ENCODE peak calls at places on chromosomes 11 and 22, in six cellular contexts. C is HepG2, I is SK-N-SH, J is H1, W is K562, L is GM12878. O is an unnamed sample.

GRCh38 chr11:114621072-114621471 is 25.5 kb upstream of the NXPE4 start:
- DNase-seq in C (no peak), I (no peak), J (no peak), W (no peak), L (no peak), O (no peak)

GRCh38 chr11:102513869-102514268 is 16.7 kb downstream of the MMP7 start:
- DNase-seq in C (no peak), I (no peak), J (no peak), W (no peak), L (no peak), O (peak)

GRCh38 chr11:73872746-73873412 is 3.8 kb downstream of the COA4 start:
- DNase-seq in C (no peak), I (no peak), J (no peak), W (no peak), L (no peak), O (no peak)

GRCh38 chr11:35096737-35097136 is 42.2 kb upstream of the CD44 start:
- DNase-seq in C (no peak), I (no peak), J (no peak), W (no peak), L (no peak), O (no peak)

GRCh38 chr11:11313426-11313825 is 39.6 kb downstream of the CSNK2A3 start:
- DNase-seq in C (peak), I (no peak), J (no peak), W (no peak), L (no peak), O (peak)

GRCh38 chr11:40186401-40187091 is 1272.9 kb downstream of the LRRC4C start:
- DNase-seq in C (peak), I (peak), J (no peak), W (no peak), L (no peak), O (no peak)

GRCh38 chr11:61912991-61913698 is 4.2 kb downstream of the RAB3IL1 start:
- DNase-seq in C (no peak), I (peak), J (no peak), W (peak), L (no peak), O (no peak)

GRCh38 chr11:66337103-66337899 is 1.1 kb upstream of the RIN1 start:
- DNase-seq in C (no peak), I (peak), J (peak), W (no peak), L (no peak), O (no peak)

GRCh38 chr11:1705121-1706052 is 8.4 kb downstream of the KRTAP5-6 start:
- DNase-seq in C (no peak), I (no peak), J (no peak), W (no peak), L (no peak), O (no peak)

GRCh38 chr11:116384876-116385275 is 387.9 kb downstream of the BUD13 start:
- DNase-seq in C (no peak), I (no peak), J (no peak), W (no peak), L (no peak), O (no peak)

GRCh38 chr11:121841487-121842167 is 274.4 kb downstream of the BLID start:
- DNase-seq in C (peak), I (no peak), J (no peak), W (no peak), L (no peak), O (no peak)

GRCh38 chr22:35418088-35418487 is 18.1 kb downstream of the MCM5 start:
- DNase-seq in C (no peak), I (no peak), J (no peak), W (no peak), L (no peak), O (no peak)

GRCh38 chr11:18972336-18972735 is 33.1 kb upstream of the MRGPRX1 start:
- DNase-seq in C (no peak), I (no peak), J (no peak), W (no peak), L (no peak), O (no peak)
- TF ChIP-seq GABPA in C (no peak), I (no peak), J (no peak), W (no peak), L (no peak), O (no peak)

GRCh38 chr11:68925613-68926012 is 21.9 kb downstream of the IGHMBP2 start:
- DNase-seq in C (no peak), I (no peak), J (no peak), W (no peak), L (no peak), O (no peak)
- H3K4me3 ChIP-seq in C (no peak), I (no peak), J (no peak), W (no peak), L (no peak), O (no peak)

GRCh38 chr22:41085842-41086241 is 6.5 kb upstream of the EP300 start:
- DNase-seq in C (no peak), I (no peak), J (no peak), W (no peak), L (no peak), O (no peak)
- TF ChIP-seq GABPA in C (no peak), I (no peak), J (no peak), W (no peak), L (no peak), O (no peak)

GRCh38 chr22:39933741-39934140 is 26.5 kb upstream of the TMA7B start:
- DNase-seq in C (no peak), I (no peak), J (no peak), W (no peak), L (no peak), O (no peak)
- H3K4me3 ChIP-seq in C (no peak), I (no peak), J (no peak), W (no peak), L (peak), O (no peak)

DNA sequence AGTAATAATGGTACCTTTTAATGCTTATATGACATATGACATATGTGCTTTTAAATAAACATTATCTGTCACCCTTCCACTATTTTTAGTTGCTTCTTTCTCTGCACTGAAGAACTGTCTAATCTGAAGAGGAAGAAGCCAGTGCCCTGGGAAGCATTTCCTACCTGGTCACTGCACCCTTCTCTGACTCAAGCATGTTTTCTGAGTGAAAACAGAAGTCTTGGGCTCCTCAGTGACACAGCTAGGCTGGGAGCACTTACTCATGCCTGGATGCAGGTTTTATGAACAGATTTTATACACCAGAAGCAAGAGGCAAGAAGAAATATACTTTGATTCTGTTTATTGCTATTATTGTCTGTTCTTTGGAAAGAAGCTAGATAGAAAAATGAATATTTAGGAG is 388.3 kb upstream of the CCDC90B start:
- DNase-seq in C (no peak), I (no peak), J (no peak), W (no peak), L (no peak), O (no peak)
- TF ChIP-seq GABPA in C (no peak), I (no peak), J (no peak), W (no peak), L (no peak), O (no peak)

O was measured in HL-60.